ENCODE peak calls at places on chromosomes 1 and 21, in four cellular contexts. One of them, this sample, is unnamed.

GRCh38 chr1:165863346-165863745 is 35.9 kb downstream of the UCK2 start:
- DNase-seq in GM12878: no peak
- DNase-seq in HepG2: no peak
- DNase-seq in K562: no peak
- DNase-seq in this sample: no peak

GRCh38 chr1:229507502-229507901 is 639 bp downstream of the NUP133 start:
- DNase-seq in GM12878: no peak
- DNase-seq in HepG2: no peak
- DNase-seq in K562: no peak
- DNase-seq in this sample: peak

GRCh38 chr1:54804471-54805132 is 3.5 kb upstream of the TTC22 start:
- DNase-seq in HepG2: no peak
- DNase-seq in K562: no peak
- DNase-seq in GM12878: no peak
- DNase-seq in this sample: no peak

GRCh38 chr1:228164561-228165371 is 838 bp upstream of the IBA57 start:
- DNase-seq in K562: peak
- DNase-seq in HepG2: no peak
- DNase-seq in GM12878: no peak
- DNase-seq in this sample: no peak

GRCh38 chr21:41653944-41654625 is 112.8 kb downstream of the RIPK4 start:
- DNase-seq in K562: no peak
- DNase-seq in GM12878: no peak
- DNase-seq in HepG2: no peak
- DNase-seq in this sample: no peak

GRCh38 chr1:231039161-231040018 is 664 bp downstream of the FAM89A start:
- DNase-seq in K562: peak
- DNase-seq in HepG2: no peak
- DNase-seq in GM12878: no peak
- DNase-seq in this sample: peak

GRCh38 chr1:192235127-192235526 is 76.9 kb downstream of the RGS18 start:
- DNase-seq in GM12878: no peak
- DNase-seq in K562: peak
- DNase-seq in HepG2: no peak
- DNase-seq in this sample: no peak

GRCh38 chr1:9688599-9688998 is 37.1 kb downstream of the PIK3CD start:
- DNase-seq in K562: no peak
- DNase-seq in GM12878: no peak
- DNase-seq in HepG2: no peak
- DNase-seq in this sample: no peak

GRCh38 chr1:1020415-1021009 is 592 bp downstream of the AGRN start:
- DNase-seq in K562: peak
- DNase-seq in HepG2: no peak
- DNase-seq in GM12878: no peak
- DNase-seq in this sample: no peak

GRCh38 chr1:208475449-208475848 is 231.3 kb upstream of the PLXNA2 start:
- DNase-seq in HepG2: no peak
- DNase-seq in K562: no peak
- DNase-seq in GM12878: no peak
- DNase-seq in this sample: no peak

GRCh38 chr1:18972531-18972930 is 16.1 kb upstream of the IFFO2 start:
- DNase-seq in GM12878: no peak
- DNase-seq in K562: no peak
- DNase-seq in HepG2: no peak
- DNase-seq in this sample: no peak
- TF ChIP-seq POLR2AphosphoS2 in GM12878: no peak
- TF ChIP-seq POLR2AphosphoS2 in K562: no peak
- TF ChIP-seq POLR2AphosphoS2 in HepG2: no peak
- TF ChIP-seq POLR2AphosphoS2 in this sample: no peak

GRCh38 chr1:162310337-162310736 is 66.3 kb downstream of the SPATA46 start:
- DNase-seq in GM12878: no peak
- DNase-seq in HepG2: no peak
- DNase-seq in K562: peak
- DNase-seq in this sample: no peak
- TF ChIP-seq POLR2AphosphoS2 in GM12878: no peak
- TF ChIP-seq POLR2AphosphoS2 in HepG2: no peak
- TF ChIP-seq POLR2AphosphoS2 in K562: no peak
- TF ChIP-seq POLR2AphosphoS2 in this sample: no peak

GRCh38 chr1:214830956-214831355 is 228.0 kb downstream of the CENPF start:
- DNase-seq in GM12878: no peak
- DNase-seq in K562: no peak
- DNase-seq in HepG2: no peak
- DNase-seq in this sample: no peak
- TF ChIP-seq POLR2AphosphoS2 in GM12878: no peak
- TF ChIP-seq POLR2AphosphoS2 in K562: no peak
- TF ChIP-seq POLR2AphosphoS2 in HepG2: no peak
- TF ChIP-seq POLR2AphosphoS2 in this sample: no peak

GRCh38 chr1:10932088-10932487 is 80.4 kb upstream of the TARDBP start:
- DNase-seq in K562: no peak
- DNase-seq in GM12878: peak
- DNase-seq in HepG2: no peak
- DNase-seq in this sample: no peak
- TF ChIP-seq POLR2AphosphoS2 in K562: no peak
- TF ChIP-seq POLR2AphosphoS2 in GM12878: no peak
- TF ChIP-seq POLR2AphosphoS2 in HepG2: no peak
- TF ChIP-seq POLR2AphosphoS2 in this sample: no peak

GRCh38 chr1:112687361-112687760 is 12.9 kb downstream of the MOV10 start:
- DNase-seq in HepG2: no peak
- DNase-seq in GM12878: no peak
- DNase-seq in K562: no peak
- DNase-seq in this sample: no peak
- TF ChIP-seq POLR2AphosphoS2 in HepG2: no peak
- TF ChIP-seq POLR2AphosphoS2 in GM12878: no peak
- TF ChIP-seq POLR2AphosphoS2 in K562: no peak
- TF ChIP-seq POLR2AphosphoS2 in this sample: no peak

GRCh38 chr1:196611873-196612272 is 3.6 kb upstream of the KCNT2 start:
- DNase-seq in HepG2: no peak
- DNase-seq in K562: no peak
- DNase-seq in GM12878: no peak
- DNase-seq in this sample: no peak

GRCh38 chr1:196603651-196604050 is 4.6 kb downstream of the KCNT2 start:
- DNase-seq in HepG2: no peak
- DNase-seq in K562: no peak
- DNase-seq in GM12878: no peak
- DNase-seq in this sample: no peak

GRCh38 chr1:196607940-196608339 is 300 bp downstream of the KCNT2 start:
- DNase-seq in GM12878: no peak
- DNase-seq in HepG2: no peak
- DNase-seq in K562: no peak
- DNase-seq in this sample: no peak

GRCh38 chr1:196609114-196609737 is 986 bp upstream of the KCNT2 start:
- DNase-seq in GM12878: no peak
- DNase-seq in K562: peak
- DNase-seq in HepG2: peak
- DNase-seq in this sample: peak

GRCh38 chr1:196608401-196609113 is at the start of gene KCNT2:
- DNase-seq in GM12878: no peak
- DNase-seq in HepG2: no peak
- DNase-seq in K562: peak
- DNase-seq in this sample: peak
- TF ChIP-seq POLR2AphosphoS2 in GM12878: no peak
- TF ChIP-seq POLR2AphosphoS2 in HepG2: no peak
- TF ChIP-seq POLR2AphosphoS2 in K562: no peak
- TF ChIP-seq POLR2AphosphoS2 in this sample: no peak